ENCODE peak calls at places on chromosome 14, in five cellular contexts. P is neuronal stem cell, M is mesenchymal stem cell, L is H1, X is trophoblast cell. O is an unnamed sample.

GRCh38 chr14:69034612-69035262 is 55.6 kb upstream of the ACTN1 start:
- DNase-seq in L (no peak), P (no peak), M (no peak), X (no peak), O (no peak)

GRCh38 chr14:37590096-37590809 is 4.8 kb downstream of the FOXA1 start:
- DNase-seq in P (no peak), M (peak), X (no peak), L (no peak), O (no peak)

GRCh38 chr14:73426877-73427276 is 31.5 kb downstream of the NUMB start:
- DNase-seq in L (no peak), M (peak), X (peak), P (no peak), O (no peak)

GRCh38 chr14:80927385-80927989 is 14.1 kb downstream of the CEP128 start:
- DNase-seq in X (no peak), M (no peak), L (no peak), P (no peak), O (peak)

GRCh38 chr14:56555921-56556570 is 23.6 kb upstream of the TMEM260 start:
- DNase-seq in X (no peak), M (peak), L (no peak), P (peak), O (no peak)

GRCh38 chr14:56244138-56244789 is 126.1 kb downstream of the PELI2 start:
- DNase-seq in P (no peak), X (no peak), L (no peak), M (no peak), O (no peak)

GRCh38 chr14:60839057-60839456 is 104.5 kb downstream of the MNAT1 start:
- DNase-seq in L (no peak), M (no peak), P (no peak), X (no peak), O (no peak)

GRCh38 chr14:74242055-74243042 is 3.1 kb downstream of the VSX2 start:
- DNase-seq in P (no peak), X (no peak), L (no peak), M (peak), O (no peak)

GRCh38 chr14:73237219-73237785 is at the start of gene PAPLN:
- DNase-seq in L (peak), X (no peak), P (no peak), M (no peak), O (no peak)

GRCh38 chr14:69152944-69153847 is at the start of gene DCAF5:
- DNase-seq in P (peak), X (peak), M (peak), L (peak), O (peak)

GRCh38 chr14:62269204-62269603 is 507.0 kb downstream of the SNAPC1 start:
- DNase-seq in P (no peak), X (no peak), M (peak), L (no peak), O (no peak)

GRCh38 chr14:76019676-76020075 is 34.1 kb downstream of the IFT43 start:
- DNase-seq in X (no peak), M (no peak), L (no peak), P (no peak), O (no peak)

GRCh38 chr14:89013098-89013504 is 188.7 kb downstream of the TTC8 start:
- DNase-seq in P (no peak), M (peak), X (no peak), L (peak), O (peak)

GRCh38 chr14:61524211-61524806 is 171.0 kb upstream of the HIF1A start:
- DNase-seq in L (no peak), M (peak), P (no peak), X (no peak), O (no peak)

GRCh38 chr14:90049390-90049789 is 12.4 kb upstream of the KCNK13 start:
- DNase-seq in P (no peak), L (no peak), M (no peak), X (no peak), O (no peak)

GRCh38 chr14:34051966-34052657 is 101.2 kb upstream of the EGLN3 start:
- DNase-seq in L (no peak), P (no peak), X (peak), M (peak), O (no peak)

GRCh38 chr14:53325176-53325806 is 172.2 kb upstream of the DDHD1 start:
- DNase-seq in M (no peak), L (no peak), P (no peak), X (no peak), O (no peak)

GRCh38 chr14:74488788-74489397 is 4.2 kb downstream of the NPC2 start:
- DNase-seq in M (peak), L (no peak), P (no peak), X (no peak), O (no peak)

GRCh38 chr14:102508410-102508773 is 1.2 kb downstream of the ANKRD9 start:
- DNase-seq in P (no peak), X (peak), M (no peak), L (no peak), O (no peak)

GRCh38 chr14:38536376-38537038 is 280.6 kb upstream of the CLEC14A start:
- DNase-seq in X (peak), P (no peak), L (no peak), M (peak), O (no peak)

GRCh38 chr14:79328863-79329262 is 882.4 kb downstream of the DIO2 start:
- DNase-seq in M (peak), P (no peak), L (no peak), X (no peak), O (no peak)

GRCh38 chr14:25111061-25111601 is 61.2 kb upstream of the STXBP6 start:
- DNase-seq in M (peak), L (no peak), X (peak), P (no peak), O (no peak)

GRCh38 chr14:31292962-31293616 is 85.5 kb upstream of the HECTD1 start:
- DNase-seq in X (no peak), L (no peak), M (no peak), P (no peak), O (no peak)

GRCh38 chr14:93939304-93940229 is 12.4 kb downstream of the FAM181A start:
- DNase-seq in M (peak), X (peak), L (peak), P (peak), O (peak)

GRCh38 chr14:68135566-68135965 is 316.0 kb downstream of the RAD51B start:
- DNase-seq in X (no peak), P (no peak), M (no peak), L (no peak), O (no peak)

GRCh38 chr14:93269341-93270068 is 62.4 kb downstream of the UBR7 start:
- DNase-seq in X (no peak), M (peak), L (no peak), P (no peak), O (no peak)

GRCh38 chr14:50573862-50574261 is 13.9 kb downstream of the ATL1 start:
- DNase-seq in L (no peak), P (no peak), M (no peak), X (no peak), O (no peak)

GRCh38 chr14:50575769-50576168 is 15.8 kb downstream of the ATL1 start:
- DNase-seq in M (no peak), P (no peak), L (no peak), X (no peak), O (no peak)

GRCh38 chr14:50569714-50570274 is 9.8 kb downstream of the ATL1 start:
- DNase-seq in X (no peak), P (no peak), L (no peak), M (no peak), O (no peak)
- H2BK12ac ChIP-seq in X (no peak), P (no peak), L (no peak), M (no peak), O (no peak)

DNA sequence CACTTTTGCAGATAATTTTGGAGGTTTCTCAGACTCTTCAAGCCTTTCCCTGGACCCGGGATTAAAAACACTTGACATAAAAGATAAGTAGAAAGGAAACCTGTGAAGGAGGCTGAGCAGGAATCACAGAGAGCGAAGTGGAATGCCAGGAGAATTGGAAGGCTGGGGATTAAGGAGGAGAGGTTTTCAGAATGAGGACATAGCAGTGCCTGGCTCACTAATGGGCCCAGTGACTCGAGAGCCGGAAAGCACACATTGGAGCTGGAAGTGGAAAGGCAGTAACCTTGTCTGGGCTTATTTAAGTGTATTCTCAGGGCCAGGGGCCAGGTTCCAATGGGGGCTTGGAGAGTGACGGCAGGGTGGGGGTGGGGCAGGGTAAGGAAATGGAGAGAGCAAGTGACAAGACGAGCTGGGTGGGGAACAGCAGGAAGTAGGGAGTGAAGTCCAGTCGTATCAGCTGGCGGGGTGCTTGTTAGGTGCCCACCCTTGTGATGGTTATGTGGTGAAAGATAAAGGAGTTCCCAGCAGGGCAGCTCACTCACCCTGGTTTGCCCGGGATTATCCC is 13.1 kb downstream of the EVL start:
- DNase-seq in X (no peak), P (no peak), L (no peak), M (no peak), O (no peak)
- H2BK12ac ChIP-seq in X (no peak), P (no peak), L (no peak), M (no peak), O (no peak)

DNA sequence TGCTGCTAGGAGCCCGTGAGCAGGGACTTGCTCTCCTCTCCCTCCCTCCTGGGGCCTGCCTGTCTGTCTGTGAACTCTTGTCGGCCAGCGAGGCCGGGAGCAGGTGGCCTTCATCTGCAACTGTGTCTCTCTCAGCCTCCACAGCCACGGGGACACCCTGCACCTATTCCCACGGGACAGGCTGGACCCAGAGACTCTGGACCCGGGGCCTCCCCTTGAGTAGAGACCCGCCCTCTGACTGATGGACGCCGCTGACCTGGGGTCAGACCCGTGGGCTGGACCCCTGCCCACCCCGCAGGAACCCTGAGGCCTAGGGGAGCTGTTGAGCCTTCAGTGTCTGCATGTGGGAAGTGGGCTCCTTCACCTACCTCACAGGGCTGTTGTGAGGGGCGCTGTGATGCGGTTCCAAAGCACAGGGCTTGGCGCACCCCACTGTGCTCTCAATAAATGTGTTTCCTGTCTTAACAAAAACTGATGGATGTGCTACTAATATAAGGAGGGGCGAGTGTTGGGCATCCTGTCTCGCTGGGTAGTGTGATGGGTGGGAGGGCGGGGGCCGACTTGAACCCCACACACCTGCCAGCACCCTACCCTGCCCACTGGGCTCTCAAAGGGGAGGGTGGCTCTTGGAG is 34.8 kb downstream of the MEG3 start:
- DNase-seq in X (no peak), L (no peak), M (no peak), P (no peak), O (no peak)
- H2BK12ac ChIP-seq in X (no peak), L (no peak), M (no peak), P (peak), O (no peak)

DNA sequence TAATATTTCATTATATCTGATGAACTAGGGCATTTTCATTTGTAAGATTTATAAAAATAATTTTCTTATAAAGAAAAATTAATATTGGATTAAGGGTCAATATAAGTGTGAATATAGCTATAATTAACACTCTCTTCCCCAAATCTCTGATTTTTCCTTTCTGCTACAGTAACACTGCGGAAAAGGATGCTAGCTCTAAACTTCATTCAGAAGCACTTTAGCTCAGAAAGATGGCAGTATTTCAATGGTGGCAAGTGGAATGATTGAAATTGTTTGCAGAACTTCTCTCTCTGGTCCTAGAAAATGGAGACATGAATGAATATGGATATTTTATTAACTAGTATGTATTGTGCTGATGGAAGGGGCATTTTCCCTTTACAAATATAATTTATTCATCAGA is 8.4 kb downstream of the NPAS3 start:
- DNase-seq in M (no peak), P (no peak), L (no peak), X (no peak), O (no peak)
- H2BK12ac ChIP-seq in M (no peak), P (no peak), L (no peak), X (no peak), O (no peak)

DNA sequence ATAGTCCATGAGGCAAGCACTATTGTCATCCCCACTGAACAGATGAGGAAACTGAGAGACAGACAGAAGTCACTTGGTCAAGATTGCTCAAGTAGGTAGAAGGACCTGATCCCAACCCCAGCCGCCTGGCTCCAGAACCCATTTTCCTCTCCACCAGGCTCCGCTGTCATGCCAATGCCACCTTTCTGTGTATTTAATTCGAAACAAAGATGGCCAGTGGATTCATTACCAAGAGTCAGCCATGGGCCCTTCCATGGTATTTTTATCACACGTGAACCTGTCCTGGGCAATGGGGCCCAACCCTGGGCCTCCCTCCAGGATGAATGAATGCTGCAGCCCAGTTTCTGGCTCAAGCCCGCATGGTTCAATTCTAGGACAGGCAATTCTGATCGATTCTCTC is 673.4 kb downstream of the BCL11B start:
- DNase-seq in M (no peak), L (no peak), X (no peak), P (no peak), O (no peak)
- H2BK12ac ChIP-seq in M (no peak), L (no peak), X (no peak), P (no peak), O (no peak)

DNA sequence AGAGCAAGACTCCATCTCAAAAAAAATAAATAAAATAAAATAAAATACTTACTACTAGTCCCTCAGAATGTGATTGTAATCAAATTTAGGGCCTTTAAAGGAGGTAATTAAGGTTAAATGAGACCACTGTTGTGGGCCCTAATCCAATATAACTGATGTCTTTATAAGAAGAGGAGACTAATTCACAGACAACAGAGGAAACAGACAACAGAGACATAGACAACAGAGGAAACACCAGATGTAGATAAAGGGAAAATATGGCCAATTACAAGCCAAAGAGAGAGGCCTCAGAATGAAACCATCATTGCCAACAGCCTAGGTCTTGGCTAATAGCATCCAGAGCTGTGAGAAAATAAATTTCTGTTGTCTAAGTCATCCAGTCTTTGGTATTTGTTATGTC is 669.0 kb upstream of the FOXG1 start:
- DNase-seq in L (no peak), M (no peak), P (no peak), X (no peak), O (no peak)
- H2BK12ac ChIP-seq in L (no peak), M (no peak), P (no peak), X (no peak), O (no peak)

GRCh38 chr14:22387776-22388241 is 201.2 kb downstream of the DAD1 start:
- DNase-seq in X (no peak), L (no peak), M (no peak), P (no peak), O (peak)

GRCh38 chr14:22391908-22392307 is 197.1 kb downstream of the DAD1 start:
- DNase-seq in M (peak), P (peak), X (peak), L (no peak), O (peak)

GRCh38 chr14:22388669-22389625 is 200.1 kb downstream of the DAD1 start:
- DNase-seq in M (peak), P (no peak), X (no peak), L (no peak), O (no peak)

GRCh38 chr14:22390824-22391461 is 198.1 kb downstream of the DAD1 start:
- DNase-seq in M (no peak), P (no peak), L (no peak), X (peak), O (no peak)

DNA sequence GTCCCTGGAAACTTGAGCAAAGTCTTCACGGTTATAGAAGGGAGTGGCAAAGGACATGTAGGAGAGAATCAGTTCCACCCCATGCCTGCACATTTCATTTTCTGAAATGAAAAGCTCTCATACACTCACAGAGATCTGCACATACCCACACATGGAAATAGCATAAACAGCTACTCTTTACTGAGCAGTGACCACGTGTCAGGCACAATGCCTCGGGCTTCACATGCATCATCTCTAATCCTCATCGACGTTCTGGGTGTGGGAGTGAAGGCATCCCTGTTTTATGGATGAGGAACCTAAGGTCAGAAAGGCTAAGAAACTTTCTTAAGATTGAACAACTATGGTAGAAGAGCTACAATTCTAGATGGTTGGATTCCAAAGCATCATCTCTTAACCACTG is 198.8 kb downstream of the DAD1 start:
- DNase-seq in X (no peak), M (no peak), P (no peak), L (no peak), O (no peak)
- H2BK12ac ChIP-seq in X (no peak), M (no peak), P (no peak), L (no peak), O (no peak)

DNA sequence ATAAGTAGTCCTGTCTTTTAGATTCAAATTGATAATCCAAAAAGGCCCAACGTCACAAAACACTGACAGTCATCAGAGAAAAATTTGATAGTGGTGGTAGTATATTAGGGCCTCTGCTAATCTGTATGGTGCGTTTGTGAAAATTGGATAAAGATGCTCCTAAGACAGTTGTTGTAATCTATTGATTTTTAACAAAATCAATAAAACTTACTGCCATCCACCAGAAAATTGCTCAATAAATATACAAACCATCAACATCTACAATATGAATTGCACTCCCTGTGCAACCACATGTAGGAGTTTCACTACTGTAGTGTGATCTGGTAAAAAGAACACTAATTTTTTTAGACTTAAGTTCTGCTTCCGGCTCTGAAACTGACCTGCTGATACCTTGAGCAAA is 336.8 kb downstream of the FUT8 start:
- DNase-seq in P (no peak), M (no peak), X (no peak), L (no peak), O (no peak)
- H2BK12ac ChIP-seq in P (no peak), M (no peak), X (no peak), L (no peak), O (no peak)

DNA sequence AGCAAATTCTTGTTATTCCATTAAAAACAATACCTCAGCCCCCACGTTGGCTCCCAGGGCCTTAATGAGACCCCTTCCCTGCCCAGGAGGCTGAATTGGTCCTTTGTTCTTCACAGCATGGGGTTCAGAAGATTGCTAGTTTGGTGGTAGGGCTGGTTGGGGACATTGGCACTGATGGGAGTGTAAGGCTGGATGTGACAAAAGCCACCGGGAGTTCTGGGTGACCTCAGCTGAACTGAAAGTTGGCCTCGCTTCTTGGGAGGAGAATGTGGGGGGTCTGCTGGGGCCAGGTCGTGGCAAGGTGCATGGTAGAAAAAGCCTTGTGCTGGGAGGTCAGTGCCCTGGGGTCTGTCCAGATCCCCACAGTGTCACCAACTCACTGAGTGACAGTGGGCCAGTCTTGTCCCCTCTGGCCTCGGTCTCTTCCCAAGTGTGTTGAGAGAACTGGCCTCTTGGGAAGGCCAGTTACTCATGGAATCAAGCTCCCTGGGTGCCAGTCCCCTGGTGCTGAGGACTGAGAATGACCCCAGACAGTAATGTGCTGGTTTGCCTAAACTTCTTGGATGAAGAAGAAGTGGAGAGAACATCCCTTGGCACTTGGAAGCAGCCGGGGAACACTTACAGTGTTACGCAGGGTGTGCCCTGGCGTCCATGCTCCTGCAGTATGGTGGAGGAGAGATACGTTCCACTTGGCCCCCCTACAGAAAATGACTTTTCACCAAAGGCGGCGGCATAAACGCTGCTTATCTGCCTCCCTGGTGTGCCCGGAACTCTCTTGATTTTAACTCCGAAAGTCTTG is 283.7 kb upstream of the RTL1 start:
- DNase-seq in P (no peak), X (no peak), M (no peak), L (no peak), O (no peak)
- H2BK12ac ChIP-seq in P (no peak), X (no peak), M (no peak), L (no peak), O (no peak)

GRCh38 chr14:65052832-65053231 is 49.5 kb downstream of the MAX start:
- DNase-seq in P (no peak), M (no peak), X (no peak), L (no peak), O (no peak)
- H2BK12ac ChIP-seq in P (no peak), M (no peak), X (no peak), L (no peak), O (no peak)

O was measured in H9.